ENCODE peak calls at places on chromosomes 13 and 19, in nine cellular contexts. B is spleen, S is Peyer's patch, D is A549, F is HCT116, W is breast epithelium, G is body of pancreas, Y is suprapubic skin, R is transverse colon. N is an unnamed sample.

GRCh38 chr19:20928371-20928770 is 5.3 kb downstream of the ZNF85 start:
- DNase-seq in B (no peak), S (no peak), D (no peak), F (no peak), W (no peak), G (no peak), Y (no peak), R (no peak), N (no peak)

GRCh38 chr13:85586856-85587255 is 212.4 kb downstream of the SLITRK6 start:
- DNase-seq in B (no peak), S (no peak), D (no peak), F (no peak), W (no peak), G (no peak), Y (no peak), R (no peak), N (no peak)

GRCh38 chr13:41546372-41547252 is 89.3 kb downstream of the RGCC start:
- DNase-seq in B (no peak), S (no peak), D (no peak), F (no peak), W (no peak), G (no peak), Y (no peak), R (no peak), N (no peak)

GRCh38 chr13:106919638-106920037 is 351.7 kb upstream of the ARGLU1 start:
- DNase-seq in B (peak; percentile 82), S (no peak), D (no peak), F (no peak), W (no peak), G (peak; percentile 16), Y (no peak), R (no peak), N (peak; percentile 13)

GRCh38 chr13:93227906-93228801 is 1.5 kb downstream of the GPC6 start:
- DNase-seq in B (no peak), S (no peak), D (peak; percentile 59), F (no peak), W (no peak), G (peak; percentile 57), Y (no peak), R (peak; percentile 32), N (peak; percentile 58)

GRCh38 chr13:35448465-35448864 is 28.0 kb downstream of the MAB21L1 start:
- DNase-seq in B (no peak), S (no peak), D (no peak), F (no peak), W (no peak), G (no peak), Y (no peak), R (no peak), N (no peak)

GRCh38 chr19:57583521-57584416 is at the start of gene ZIK1:
- DNase-seq in B (peak; percentile 96), S (peak; percentile 92), D (no peak), F (no peak), W (peak; percentile 85), G (peak; percentile 79), Y (peak; percentile 93), R (peak; percentile 84), N (peak; percentile 86)

GRCh38 chr19:35115538-35115951 is at the start of gene FXYD3:
- DNase-seq in B (no peak), S (no peak), D (no peak), F (no peak), W (no peak), G (no peak), Y (no peak), R (peak; percentile 86), N (no peak)

GRCh38 chr19:16327911-16328823 is 3.5 kb downstream of the KLF2 start:
- DNase-seq in B (peak; percentile 91), S (peak; percentile 76), D (peak; percentile 32), F (no peak), W (no peak), G (peak; percentile 57), Y (peak; percentile 93), R (peak; percentile 75), N (peak; percentile 77)

GRCh38 chr13:66520511-66521390 is 709.4 kb downstream of the PCDH9 start:
- DNase-seq in B (no peak), S (no peak), D (no peak), F (no peak), W (no peak), G (no peak), Y (no peak), R (no peak), N (no peak)

GRCh38 chr13:34435338-34435737 is 506.7 kb upstream of the NBEA start:
- DNase-seq in B (no peak), S (no peak), D (peak; percentile 38), F (peak; percentile 21), W (no peak), G (no peak), Y (no peak), R (no peak), N (no peak)

GRCh38 chr19:30149300-30149699 is 207.3 kb downstream of the URI1 start:
- DNase-seq in B (no peak), S (no peak), D (no peak), F (no peak), W (no peak), G (no peak), Y (no peak), R (no peak), N (no peak)

DNA sequence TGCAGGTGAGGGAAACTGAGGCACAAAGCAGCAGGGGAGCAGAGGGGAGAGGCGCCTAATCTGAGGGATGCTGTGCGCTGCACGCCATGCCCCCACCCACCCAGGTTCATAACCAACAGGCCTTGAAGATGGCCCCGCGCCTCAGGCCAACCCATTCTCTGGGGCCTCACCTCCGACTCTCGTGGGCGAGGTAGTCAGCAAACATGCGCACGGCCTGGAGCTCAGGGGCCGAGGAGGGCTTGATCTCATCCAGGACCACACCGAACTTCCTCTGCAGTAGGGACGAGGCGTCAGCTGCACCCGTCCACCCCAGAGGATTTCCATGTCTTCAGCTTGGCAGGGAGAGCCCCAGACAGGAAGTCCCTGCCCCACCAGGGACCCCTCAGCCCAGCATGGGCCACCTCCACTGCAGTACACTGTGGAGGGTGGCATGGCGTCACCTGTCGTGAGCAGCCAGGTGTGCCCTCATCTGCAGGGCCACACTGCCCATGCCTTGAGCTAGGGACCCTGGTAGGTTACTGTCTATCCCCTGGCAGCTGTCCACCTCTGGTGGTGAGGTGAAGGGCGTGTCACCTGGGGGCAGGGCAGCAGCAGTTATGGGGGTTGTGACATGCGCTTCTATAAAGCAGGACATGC is 8.3 kb downstream of the COPE start:
- DNase-seq in B (no peak), S (no peak), D (no peak), F (no peak), W (no peak), G (no peak), Y (no peak), R (no peak), N (no peak)
- TF ChIP-seq POLR2A in B (no peak), S (no peak), D (no peak), F (no peak), W (no peak), G (no peak), Y (no peak), R (no peak), N (no peak)

GRCh38 chr13:78979349-78979748 is 320.4 kb upstream of the OBI1 start:
- DNase-seq in B (no peak), S (no peak), D (no peak), F (no peak), W (no peak), G (no peak), Y (no peak), R (no peak), N (no peak)

GRCh38 chr13:78981913-78982312 is 323.0 kb upstream of the OBI1 start:
- DNase-seq in B (no peak), S (no peak), D (no peak), F (no peak), W (no peak), G (no peak), Y (no peak), R (no peak), N (no peak)

GRCh38 chr13:78976696-78977095 is 317.7 kb upstream of the OBI1 start:
- DNase-seq in B (no peak), S (no peak), D (no peak), F (no peak), W (no peak), G (no peak), Y (no peak), R (no peak), N (no peak)

GRCh38 chr13:78977311-78977710 is 318.4 kb upstream of the OBI1 start:
- DNase-seq in B (no peak), S (no peak), D (no peak), F (no peak), W (no peak), G (no peak), Y (no peak), R (no peak), N (no peak)

GRCh38 chr13:78978381-78978998 is 319.5 kb upstream of the OBI1 start:
- DNase-seq in B (no peak), S (peak; percentile 23), D (peak; percentile 56), F (peak; percentile 48), W (no peak), G (peak; percentile 40), Y (no peak), R (peak; percentile 11), N (no peak)
- TF ChIP-seq CTCF in B (peak; percentile 63), S (peak; percentile 55), D (peak; percentile 58), F (peak; percentile 52), W (peak; percentile 50), G (peak; percentile 71), Y (peak; percentile 56), R (peak; percentile 69), N (no peak)

DNA sequence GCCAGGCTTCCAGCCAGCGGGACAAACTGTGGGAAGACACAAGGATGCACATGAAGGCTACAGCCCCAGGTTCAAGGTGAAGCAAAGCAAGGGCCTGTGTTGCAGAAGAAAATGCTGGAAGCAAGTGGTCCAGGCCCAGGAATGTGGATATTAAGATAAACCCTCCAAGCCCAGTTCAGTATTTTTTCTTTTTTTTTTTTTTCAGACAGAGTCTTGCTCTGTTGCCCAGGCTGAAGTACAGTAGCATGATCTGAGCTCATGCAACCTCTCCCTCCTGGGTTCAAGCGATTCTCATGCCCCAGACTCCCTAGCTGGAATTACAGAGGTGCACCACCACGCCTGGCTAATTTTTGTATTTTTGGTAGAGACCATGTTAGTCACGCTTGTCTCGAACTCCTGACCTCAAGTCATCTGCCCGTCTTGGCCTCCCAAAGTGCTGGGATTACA is 4.4 kb downstream of the PRDX2 start:
- DNase-seq in B (no peak), S (no peak), D (no peak), F (no peak), W (no peak), G (no peak), Y (no peak), R (no peak), N (peak; percentile 32)
- H3K27ac ChIP-seq in B (peak overlapping the region; percentile 100), S (no peak overlapping the region), D (no peak overlapping the region), F (peak overlapping the region; percentile 70), W (no peak overlapping the region), G (no peak overlapping the region), Y (no peak overlapping the region), R (no peak overlapping the region), N (no peak overlapping the region)

DNA sequence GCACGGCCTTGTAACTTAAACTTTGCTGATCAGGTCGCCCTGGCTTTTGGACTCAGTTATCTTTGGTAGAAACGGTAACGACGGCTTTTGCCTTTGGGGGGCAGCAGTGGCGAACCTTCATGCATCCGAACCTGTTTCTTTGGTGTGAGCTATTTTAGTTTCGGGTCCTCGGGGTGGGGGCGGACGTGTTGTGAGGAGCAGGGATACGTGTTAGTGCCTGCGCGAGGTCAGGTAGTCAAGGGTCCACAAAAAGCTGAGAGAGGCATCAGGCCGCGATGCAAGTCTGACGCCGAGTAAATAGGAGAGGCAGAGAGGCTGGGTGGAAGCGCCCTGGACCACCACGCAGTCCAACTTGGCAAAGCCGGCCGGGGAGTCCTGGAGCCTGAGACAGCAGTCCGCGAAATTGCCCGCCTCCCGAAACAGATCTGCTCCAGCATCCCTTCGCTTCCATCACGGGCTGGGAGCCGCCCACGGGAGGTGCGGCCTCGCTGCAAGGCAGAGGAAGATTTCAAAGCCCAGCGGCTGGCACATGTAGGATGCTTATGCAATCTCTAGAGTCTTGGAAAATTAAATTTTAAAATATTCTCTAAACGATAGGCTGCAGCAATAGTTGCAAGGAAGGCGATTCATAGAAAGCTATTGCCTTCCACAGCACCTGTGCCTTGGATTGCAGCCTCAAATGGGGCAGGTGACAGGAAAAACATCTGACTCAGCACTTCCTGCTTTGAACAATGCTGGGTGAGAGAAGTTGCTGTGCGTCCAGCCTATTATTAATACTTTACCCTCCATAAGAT is 4.6 kb upstream of the TPP2 start:
- DNase-seq in B (peak; percentile 90), S (peak; percentile 86), D (peak; percentile 64), F (peak; percentile 45), W (peak; percentile 64), G (peak; percentile 79), Y (peak; percentile 89), R (peak; percentile 80), N (peak; percentile 71)
- TF ChIP-seq POLR2A in B (no peak), S (no peak), D (no peak), F (no peak), W (no peak), G (peak; percentile 21), Y (no peak), R (no peak), N (no peak)